ENCODE peak calls at places on chromosome 6, in four cellular contexts. One of them, this sample, is unnamed.
A peak's percentile ranks its signal among the peaks of the same experiment; 100 is the strongest.

GRCh38 chr6:118710616-118711015 is 59.2 kb upstream of the CEP85L start:
- DNase-seq in SK-N-SH: no peak
- DNase-seq in GM12878: no peak
- DNase-seq in K562: no peak
- DNase-seq in this sample: no peak

GRCh38 chr6:5135783-5136376 is 50.7 kb downstream of the PPP1R3G start:
- DNase-seq in SK-N-SH: peak; percentile 53
- DNase-seq in GM12878: no peak
- DNase-seq in K562: peak; percentile 58
- DNase-seq in this sample: peak; percentile 63

GRCh38 chr6:11144393-11144829 is 32.9 kb upstream of the ERVFRD-1 start:
- DNase-seq in SK-N-SH: peak; percentile 76
- DNase-seq in GM12878: peak; percentile 49
- DNase-seq in K562: peak; percentile 88
- DNase-seq in this sample: peak; percentile 77

GRCh38 chr6:100300221-100300736 is 164.4 kb downstream of the SIM1 start:
- DNase-seq in SK-N-SH: no peak
- DNase-seq in GM12878: no peak
- DNase-seq in K562: no peak
- DNase-seq in this sample: no peak

GRCh38 chr6:72748759-72749158 is 126.9 kb downstream of the KCNQ5 start:
- DNase-seq in SK-N-SH: no peak
- DNase-seq in GM12878: no peak
- DNase-seq in K562: no peak
- DNase-seq in this sample: no peak

GRCh38 chr6:107956586-107957164 is 1.3 kb downstream of the SEC63 start:
- DNase-seq in SK-N-SH: peak; percentile 38
- DNase-seq in GM12878: no peak
- DNase-seq in K562: peak; percentile 34
- DNase-seq in this sample: no peak

GRCh38 chr6:81754906-81755305 is 2.4 kb upstream of the TENT5A start:
- DNase-seq in SK-N-SH: no peak
- DNase-seq in GM12878: no peak
- DNase-seq in K562: no peak
- DNase-seq in this sample: no peak

GRCh38 chr6:117266267-117266797 is 974 bp downstream of the VGLL2 start:
- DNase-seq in SK-N-SH: no peak
- DNase-seq in GM12878: no peak
- DNase-seq in K562: no peak
- DNase-seq in this sample: no peak

GRCh38 chr6:167990016-167990945 is 7.2 kb upstream of the KIF25 start:
- DNase-seq in SK-N-SH: no peak
- DNase-seq in GM12878: no peak
- DNase-seq in K562: no peak
- DNase-seq in this sample: no peak

GRCh38 chr6:44704240-44705150 is 317.0 kb downstream of the CDC5L start:
- DNase-seq in SK-N-SH: no peak
- DNase-seq in GM12878: peak; percentile 71
- DNase-seq in K562: no peak
- DNase-seq in this sample: no peak

GRCh38 chr6:135181333-135182119 is 418 bp downstream of the MYB start:
- DNase-seq in SK-N-SH: no peak
- DNase-seq in GM12878: no peak
- DNase-seq in K562: peak; percentile 41
- DNase-seq in this sample: peak; percentile 25

GRCh38 chr6:35089935-35090505 is 51.1 kb downstream of the TCP11 start:
- DNase-seq in SK-N-SH: peak; percentile 13
- DNase-seq in GM12878: no peak
- DNase-seq in K562: no peak
- DNase-seq in this sample: no peak

GRCh38 chr6:53066059-53066406 is 829 bp downstream of the FBXO9 start:
- DNase-seq in SK-N-SH: no peak
- DNase-seq in GM12878: no peak
- DNase-seq in K562: peak; percentile 61
- DNase-seq in this sample: no peak

GRCh38 chr6:37479266-37479854 is 20.3 kb downstream of the CCDC167 start:
- DNase-seq in SK-N-SH: no peak
- DNase-seq in GM12878: no peak
- DNase-seq in K562: no peak
- DNase-seq in this sample: no peak

GRCh38 chr6:101614774-101615173 is 221.3 kb downstream of the GRIK2 start:
- DNase-seq in SK-N-SH: no peak
- DNase-seq in GM12878: no peak
- DNase-seq in K562: no peak
- DNase-seq in this sample: no peak

GRCh38 chr6:6565488-6565887 is 23.0 kb upstream of the LY86 start:
- DNase-seq in SK-N-SH: no peak
- DNase-seq in GM12878: no peak
- DNase-seq in K562: no peak
- DNase-seq in this sample: no peak

DNA sequence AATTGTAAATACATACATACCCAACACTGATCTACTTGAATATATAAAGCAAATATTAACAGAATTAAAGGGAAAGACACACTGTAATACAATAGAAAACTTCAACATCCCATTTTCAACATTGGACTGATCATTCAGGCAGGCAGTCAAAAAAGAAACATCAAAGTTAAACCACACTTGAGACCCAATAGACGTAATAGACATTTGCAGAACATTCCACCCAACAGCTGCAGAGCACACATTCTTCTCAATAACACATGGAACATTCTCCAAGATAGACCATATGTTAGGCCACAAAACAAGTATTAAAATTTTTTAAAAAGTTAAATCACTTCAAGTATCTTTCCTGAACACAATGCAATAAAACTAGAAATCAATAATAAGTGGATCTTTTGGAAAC is 698.2 kb downstream of the COL12A1 start:
- DNase-seq in SK-N-SH: no peak
- DNase-seq in GM12878: no peak
- DNase-seq in K562: no peak
- DNase-seq in this sample: no peak
- TF ChIP-seq USF1 in SK-N-SH: no peak
- TF ChIP-seq USF1 in GM12878: no peak
- TF ChIP-seq USF1 in K562: no peak
- TF ChIP-seq USF1 in this sample: no peak

GRCh38 chr6:63744810-63745209 is 109.2 kb downstream of the PHF3 start:
- DNase-seq in SK-N-SH: no peak
- DNase-seq in GM12878: no peak
- DNase-seq in K562: no peak
- DNase-seq in this sample: no peak

GRCh38 chr6:63743691-63744090 is 108.1 kb downstream of the PHF3 start:
- DNase-seq in SK-N-SH: no peak
- DNase-seq in GM12878: no peak
- DNase-seq in K562: no peak
- DNase-seq in this sample: no peak

GRCh38 chr6:63742060-63742459 is 106.5 kb downstream of the PHF3 start:
- DNase-seq in SK-N-SH: no peak
- DNase-seq in GM12878: no peak
- DNase-seq in K562: no peak
- DNase-seq in this sample: no peak

GRCh38 chr6:63739094-63739687 is 103.6 kb downstream of the PHF3 start:
- DNase-seq in SK-N-SH: no peak
- DNase-seq in GM12878: no peak
- DNase-seq in K562: no peak
- DNase-seq in this sample: no peak

GRCh38 chr6:63740709-63741108 is 105.1 kb downstream of the PHF3 start:
- DNase-seq in SK-N-SH: no peak
- DNase-seq in GM12878: no peak
- DNase-seq in K562: no peak
- DNase-seq in this sample: no peak
- TF ChIP-seq USF1 in SK-N-SH: no peak
- TF ChIP-seq USF1 in GM12878: no peak
- TF ChIP-seq USF1 in K562: no peak
- TF ChIP-seq USF1 in this sample: no peak

GRCh38 chr6:147805155-147805554 is 296.7 kb downstream of the SAMD5 start:
- DNase-seq in SK-N-SH: no peak
- DNase-seq in GM12878: no peak
- DNase-seq in K562: no peak
- DNase-seq in this sample: no peak
- TF ChIP-seq USF1 in SK-N-SH: no peak
- TF ChIP-seq USF1 in GM12878: no peak
- TF ChIP-seq USF1 in K562: no peak
- TF ChIP-seq USF1 in this sample: no peak

DNA sequence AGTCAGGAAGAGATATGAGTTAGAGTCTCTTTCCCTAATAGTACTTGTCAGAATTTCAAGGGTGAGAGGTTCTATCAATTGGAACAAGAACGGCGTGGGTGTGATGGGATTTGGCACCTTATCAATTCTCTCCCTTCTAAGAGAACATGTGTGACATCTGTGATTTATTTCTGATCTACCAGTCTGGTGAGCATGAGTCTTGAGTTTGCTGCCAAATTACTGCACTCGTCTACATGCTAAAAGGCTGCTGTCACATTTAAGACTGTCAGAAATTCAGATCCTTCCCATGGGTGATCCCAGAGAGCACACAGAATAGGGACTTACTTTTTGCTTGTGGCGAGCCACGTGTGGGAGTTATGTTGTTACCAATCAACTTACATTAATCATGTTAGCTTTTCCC is 370.2 kb upstream of the SASH1 start:
- DNase-seq in SK-N-SH: no peak
- DNase-seq in GM12878: no peak
- DNase-seq in K562: no peak
- DNase-seq in this sample: no peak
- TF ChIP-seq USF1 in SK-N-SH: no peak
- TF ChIP-seq USF1 in GM12878: no peak
- TF ChIP-seq USF1 in K562: no peak
- TF ChIP-seq USF1 in this sample: no peak

DNA sequence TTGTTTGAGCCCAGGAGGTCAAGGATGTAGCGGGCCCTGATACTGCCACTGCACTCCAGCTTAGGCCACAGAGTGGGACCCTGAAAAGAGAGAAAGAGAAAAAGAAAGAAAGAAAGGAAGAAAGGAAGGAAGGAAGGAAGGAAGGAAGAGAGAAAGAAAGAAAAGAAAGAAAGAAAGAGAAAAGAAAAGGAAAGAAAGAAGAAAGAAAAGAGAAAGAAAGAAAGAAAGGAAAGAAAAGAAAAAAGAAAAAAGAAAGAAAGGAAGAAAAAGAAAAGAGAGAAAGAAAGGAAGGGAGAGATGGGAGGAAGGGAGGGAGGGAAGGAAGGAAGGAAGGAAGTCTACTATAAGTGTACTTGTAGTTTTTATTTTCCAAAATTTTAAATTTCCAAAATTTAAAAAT is 42.2 kb upstream of the AKAP12 start:
- DNase-seq in SK-N-SH: no peak
- DNase-seq in GM12878: no peak
- DNase-seq in K562: no peak
- DNase-seq in this sample: no peak
- TF ChIP-seq USF1 in SK-N-SH: no peak
- TF ChIP-seq USF1 in GM12878: no peak
- TF ChIP-seq USF1 in K562: no peak
- TF ChIP-seq USF1 in this sample: no peak

GRCh38 chr6:94300424-94301144 is 881.2 kb upstream of the EPHA7 start:
- DNase-seq in SK-N-SH: no peak
- DNase-seq in GM12878: no peak
- DNase-seq in K562: no peak
- DNase-seq in this sample: no peak
- TF ChIP-seq USF1 in SK-N-SH: no peak
- TF ChIP-seq USF1 in GM12878: no peak
- TF ChIP-seq USF1 in K562: no peak
- TF ChIP-seq USF1 in this sample: no peak

GRCh38 chr6:131640100-131640499 is 3.0 kb downstream of the ENPP3 start:
- DNase-seq in SK-N-SH: no peak
- DNase-seq in GM12878: no peak
- DNase-seq in K562: peak; percentile 40
- DNase-seq in this sample: no peak

GRCh38 chr6:131635384-131636340 is 1.4 kb upstream of the ENPP3 start:
- DNase-seq in SK-N-SH: no peak
- DNase-seq in GM12878: no peak
- DNase-seq in K562: no peak
- DNase-seq in this sample: no peak

GRCh38 chr6:131636880-131637792 is at the start of gene ENPP3:
- DNase-seq in SK-N-SH: no peak
- DNase-seq in GM12878: no peak
- DNase-seq in K562: peak; percentile 47
- DNase-seq in this sample: no peak

GRCh38 chr6:131640576-131640975 is 3.5 kb downstream of the ENPP3 start:
- DNase-seq in SK-N-SH: no peak
- DNase-seq in GM12878: no peak
- DNase-seq in K562: peak; percentile 72
- DNase-seq in this sample: no peak

GRCh38 chr6:131638013-131638412 is 911 bp downstream of the ENPP3 start:
- DNase-seq in SK-N-SH: no peak
- DNase-seq in GM12878: no peak
- DNase-seq in K562: no peak
- DNase-seq in this sample: no peak
- TF ChIP-seq USF1 in SK-N-SH: no peak
- TF ChIP-seq USF1 in GM12878: no peak
- TF ChIP-seq USF1 in K562: no peak
- TF ChIP-seq USF1 in this sample: no peak

DNA sequence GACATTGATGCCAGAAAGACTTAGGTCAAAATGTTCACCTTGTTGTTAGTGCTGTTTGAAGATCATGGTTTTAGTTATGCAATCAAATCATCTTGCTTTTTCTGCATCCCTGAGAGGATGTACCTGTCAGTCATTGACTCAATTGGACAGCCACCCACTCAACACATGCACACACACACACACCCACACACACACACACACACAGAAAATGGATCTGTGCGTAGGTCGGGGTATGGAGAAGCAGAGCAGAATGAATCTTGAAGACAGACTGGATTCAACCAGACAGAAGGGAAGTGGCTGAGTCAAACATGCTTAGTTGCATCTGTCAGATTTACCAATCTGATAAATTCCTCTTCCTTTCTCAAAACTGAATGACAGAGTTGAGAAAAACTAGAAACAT is 19.1 kb upstream of the ZSCAN23 start:
- DNase-seq in SK-N-SH: no peak
- DNase-seq in GM12878: no peak
- DNase-seq in K562: peak; percentile 27
- DNase-seq in this sample: no peak
- TF ChIP-seq USF1 in SK-N-SH: no peak
- TF ChIP-seq USF1 in GM12878: no peak
- TF ChIP-seq USF1 in K562: no peak
- TF ChIP-seq USF1 in this sample: no peak

GRCh38 chr6:164188861-164189260 is 774.3 kb downstream of the QKI start:
- DNase-seq in SK-N-SH: no peak
- DNase-seq in GM12878: no peak
- DNase-seq in K562: no peak
- DNase-seq in this sample: no peak

GRCh38 chr6:164178933-164179332 is 764.4 kb downstream of the QKI start:
- DNase-seq in SK-N-SH: no peak
- DNase-seq in GM12878: no peak
- DNase-seq in K562: no peak
- DNase-seq in this sample: no peak

GRCh38 chr6:164183556-164184123 is 769.1 kb downstream of the QKI start:
- DNase-seq in SK-N-SH: no peak
- DNase-seq in GM12878: no peak
- DNase-seq in K562: no peak
- DNase-seq in this sample: no peak

GRCh38 chr6:164185342-164185920 is 770.9 kb downstream of the QKI start:
- DNase-seq in SK-N-SH: no peak
- DNase-seq in GM12878: no peak
- DNase-seq in K562: no peak
- DNase-seq in this sample: no peak

DNA sequence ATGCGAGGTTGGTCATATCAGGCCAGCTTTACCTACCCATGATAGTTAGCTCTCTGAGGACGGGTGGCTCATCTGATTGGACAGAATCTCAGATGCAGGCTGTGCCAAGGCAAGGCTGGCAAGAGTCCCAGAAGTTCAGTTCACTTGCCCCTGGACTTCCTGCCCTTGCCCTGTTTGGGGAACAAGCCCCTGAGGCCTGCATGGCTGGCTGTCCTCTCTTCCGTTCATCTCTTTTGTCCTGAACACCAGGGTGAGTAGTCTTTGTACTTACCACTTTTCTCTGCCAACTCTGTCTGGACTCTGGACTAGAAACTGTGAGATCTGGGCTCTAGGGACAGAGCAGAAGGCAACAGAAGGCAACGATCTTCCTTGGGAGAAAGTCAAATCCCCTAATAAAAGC is 769.9 kb downstream of the QKI start:
- DNase-seq in SK-N-SH: no peak
- DNase-seq in GM12878: no peak
- DNase-seq in K562: no peak
- DNase-seq in this sample: no peak
- TF ChIP-seq USF1 in SK-N-SH: no peak
- TF ChIP-seq USF1 in GM12878: no peak
- TF ChIP-seq USF1 in K562: no peak
- TF ChIP-seq USF1 in this sample: no peak

This sample was measured in WTC11.